ENCODE peak calls at places on chromosomes 4 and X, in five cellular contexts. B is foreskin fibroblast, N is dorsolateral prefrontal cortex, H is foreskin keratinocyte, V is omental fat pad. A is an unnamed sample.

GRCh38 chr4:683982-684571 is 4.9 kb downstream of the SLC49A3 start:
- DNase-seq in H (no peak), B (peak), V (no peak), N (peak), A (no peak)

GRCh38 chr4:152936446-152937279 is 540 bp downstream of the FHDC1 start:
- DNase-seq in V (no peak), H (peak), N (no peak), B (peak), A (no peak)

GRCh38 chr4:38567448-38567847 is 96.6 kb upstream of the KLF3 start:
- DNase-seq in H (peak), V (no peak), N (no peak), B (no peak), A (no peak)

GRCh38 chr4:109301691-109302365 is 630 bp downstream of the COL25A1 start:
- DNase-seq in V (no peak), H (no peak), B (peak), N (no peak), A (no peak)

GRCh38 chr4:102299708-102300107 is 45.6 kb downstream of the SLC39A8 start:
- DNase-seq in H (peak), B (peak), V (no peak), N (peak), A (peak)

GRCh38 chr4:40984051-40984450 is 230.3 kb downstream of the APBB2 start:
- DNase-seq in V (no peak), B (peak), H (no peak), N (no peak), A (no peak)

GRCh38 chrX:39484669-39485068 is 613.1 kb downstream of the BCOR start:
- DNase-seq in V (no peak), B (no peak), H (no peak), N (no peak), A (no peak)

GRCh38 chr4:82223715-82224114 is 150.1 kb downstream of the HNRNPD start:
- DNase-seq in V (no peak), N (peak), B (no peak), H (no peak), A (no peak)

GRCh38 chr4:74044676-74045075 is 6.2 kb upstream of the CXCL3 start:
- DNase-seq in B (peak), N (no peak), V (no peak), H (peak), A (no peak)

GRCh38 chr4:86587016-86587713 is 7.0 kb upstream of the PTPN13 start:
- DNase-seq in B (no peak), H (no peak), N (no peak), V (no peak), A (no peak)

GRCh38 chr4:1091561-1091995 is 21.8 kb downstream of the RNF212 start:
- DNase-seq in B (no peak), V (no peak), H (no peak), N (no peak), A (no peak)

GRCh38 chr4:89242864-89243740 is 64.5 kb downstream of the GPRIN3 start:
- DNase-seq in B (no peak), V (no peak), N (no peak), H (no peak), A (no peak)

GRCh38 chr4:102036619-102037376 is 246.3 kb downstream of the BANK1 start:
- DNase-seq in B (peak), H (no peak), N (no peak), V (no peak), A (peak)

GRCh38 chr4:12729384-12729783 is 754.8 kb downstream of the RAB28 start:
- DNase-seq in N (no peak), B (peak), V (no peak), H (no peak), A (peak)

GRCh38 chrX:20515841-20516461 is 249.2 kb upstream of the RPS6KA3 start:
- DNase-seq in V (no peak), N (no peak), H (peak), B (peak), A (peak)

GRCh38 chrX:10124506-10125247 is 32.1 kb upstream of the CLCN4 start:
- DNase-seq in H (no peak), N (no peak), V (no peak), B (no peak), A (no peak)

GRCh38 chr4:187171731-187172339 is 448.2 kb upstream of the FAT1 start:
- DNase-seq in N (no peak), V (no peak), B (peak), H (peak), A (peak)

GRCh38 chr4:142016031-142016430 is 379.6 kb downstream of the IL15 start:
- DNase-seq in B (no peak), H (no peak), N (no peak), V (no peak), A (no peak)

GRCh38 chr4:170248029-170248428 is 158.3 kb upstream of the AADAT start:
- DNase-seq in H (no peak), V (no peak), B (no peak), N (no peak), A (no peak)

GRCh38 chr4:180664766-180665368 is 1578.3 kb upstream of the TENM3 start:
- DNase-seq in N (peak), V (peak), B (peak), H (peak), A (peak)

GRCh38 chr4:69831646-69832325 is 28.2 kb downstream of the SULT1E1 start:
- DNase-seq in B (no peak), V (no peak), H (no peak), N (no peak), A (no peak)

GRCh38 chr4:76116821-76117220 is 31.4 kb downstream of the NUP54 start:
- DNase-seq in V (no peak), B (no peak), N (no peak), H (no peak), A (no peak)

GRCh38 chr4:80243274-80244018 is 23.0 kb upstream of the FGF5 start:
- DNase-seq in B (no peak), H (no peak), V (no peak), N (no peak), A (no peak)

GRCh38 chr4:86543080-86543479 is 51.0 kb upstream of the PTPN13 start:
- DNase-seq in V (no peak), H (no peak), B (no peak), N (no peak), A (no peak)

GRCh38 chr4:7313361-7313811 is 121.0 kb downstream of the SORCS2 start:
- DNase-seq in N (peak), B (no peak), H (no peak), V (no peak), A (no peak)

GRCh38 chrX:124349054-124349453 is 2.7 kb downstream of the SH2D1A start:
- DNase-seq in N (no peak), V (no peak), H (no peak), B (no peak), A (no peak)

GRCh38 chrX:69674891-69675290 is 59.0 kb downstream of the EDA start:
- DNase-seq in N (no peak), H (no peak), B (no peak), V (no peak), A (no peak)

GRCh38 chr4:168995537-168996295 is 14.3 kb downstream of the CBR4 start:
- DNase-seq in H (no peak), V (no peak), B (peak), N (no peak), A (no peak)

GRCh38 chrX:46456125-46456922 is 88.9 kb downstream of the ZNF674 start:
- DNase-seq in H (no peak), B (no peak), N (no peak), V (no peak), A (no peak)

GRCh38 chr4:186723207-186724047 is at the start of gene FAT1:
- DNase-seq in N (no peak), V (no peak), B (peak), H (no peak), A (no peak)

GRCh38 chrX:154715825-154716224 is 35.1 kb downstream of the GAB3 start:
- DNase-seq in V (no peak), B (no peak), N (no peak), H (no peak), A (no peak)

GRCh38 chr4:140237616-140238352 is 83.8 kb upstream of the MAML3 start:
- DNase-seq in V (no peak), N (peak), B (peak), H (no peak), A (peak)

GRCh38 chr4:144655491-144655890 is 9.5 kb downstream of the HHIP start:
- DNase-seq in N (no peak), H (no peak), V (no peak), B (peak), A (no peak)

GRCh38 chr4:148056879-148057278 is 325.0 kb downstream of the ARHGAP10 start:
- DNase-seq in B (peak), H (peak), N (peak), V (peak), A (peak)

GRCh38 chr4:6688879-6689505 is 4.7 kb upstream of the S100P start:
- DNase-seq in N (peak), V (no peak), H (peak), B (peak), A (peak)

GRCh38 chrX:123745511-123745910 is 12.7 kb upstream of the THOC2 start:
- DNase-seq in V (no peak), N (no peak), H (no peak), B (no peak), A (no peak)

DNA sequence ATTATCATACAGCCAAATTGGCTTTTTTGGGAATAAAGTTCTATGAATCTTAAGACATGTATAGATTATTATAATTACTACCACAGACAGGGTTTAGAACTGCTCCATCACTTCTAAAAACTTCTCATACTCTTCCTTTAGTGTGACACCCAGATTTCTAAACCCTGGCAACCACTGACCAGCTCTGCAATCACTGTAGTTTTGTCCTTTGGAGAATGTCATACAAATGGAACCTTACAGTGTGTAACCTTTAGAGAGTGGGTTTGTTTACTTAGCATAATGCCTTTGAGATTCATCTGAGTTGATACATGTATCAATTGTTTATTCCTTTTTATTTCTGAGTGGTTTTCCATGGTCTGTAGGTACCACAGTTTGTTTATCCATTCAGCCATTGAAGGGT is 95.0 kb downstream of the TMEM164 start:
- DNase-seq in N (no peak), H (no peak), B (no peak), V (no peak), A (no peak)
- TF ChIP-seq CTCF in N (no peak), H (no peak), B (no peak), V (no peak), A (no peak)

GRCh38 chr4:24089831-24090531 is 200.1 kb upstream of the PPARGC1A start:
- DNase-seq in H (no peak), B (peak), V (no peak), N (no peak), A (no peak)
- TF ChIP-seq CTCF in H (peak), B (no peak), V (no peak), N (no peak), A (no peak)

GRCh38 chrX:2620576-2620975 is 70.5 kb upstream of the CD99 start:
- DNase-seq in H (no peak), N (no peak), V (no peak), B (no peak), A (no peak)

GRCh38 chrX:2610246-2611170 is 80.6 kb upstream of the CD99 start:
- DNase-seq in V (no peak), B (peak), H (no peak), N (no peak), A (no peak)

DNA sequence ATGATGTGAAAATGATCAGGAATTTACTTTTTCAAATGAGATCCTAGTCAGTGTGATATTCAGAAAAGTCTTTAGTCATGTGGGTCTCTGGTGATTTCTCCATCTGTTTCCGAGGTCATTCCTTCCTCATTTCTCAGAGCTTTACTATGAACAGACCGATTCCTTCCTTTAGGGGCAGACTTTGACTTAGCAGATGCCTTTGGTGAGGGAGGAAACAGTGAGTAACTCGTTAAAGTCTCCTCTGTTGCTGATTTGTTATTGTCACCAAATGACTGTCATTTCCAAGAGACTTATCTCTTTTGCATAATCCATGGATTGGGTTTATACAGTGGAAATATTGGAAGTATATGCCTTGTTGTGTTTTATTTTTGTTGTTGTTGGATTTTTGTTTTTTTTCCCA is 76.2 kb upstream of the CD99 start:
- DNase-seq in B (peak), N (no peak), H (no peak), V (no peak), A (peak)
- TF ChIP-seq CTCF in B (peak), N (no peak), H (peak), V (no peak), A (peak)

DNA sequence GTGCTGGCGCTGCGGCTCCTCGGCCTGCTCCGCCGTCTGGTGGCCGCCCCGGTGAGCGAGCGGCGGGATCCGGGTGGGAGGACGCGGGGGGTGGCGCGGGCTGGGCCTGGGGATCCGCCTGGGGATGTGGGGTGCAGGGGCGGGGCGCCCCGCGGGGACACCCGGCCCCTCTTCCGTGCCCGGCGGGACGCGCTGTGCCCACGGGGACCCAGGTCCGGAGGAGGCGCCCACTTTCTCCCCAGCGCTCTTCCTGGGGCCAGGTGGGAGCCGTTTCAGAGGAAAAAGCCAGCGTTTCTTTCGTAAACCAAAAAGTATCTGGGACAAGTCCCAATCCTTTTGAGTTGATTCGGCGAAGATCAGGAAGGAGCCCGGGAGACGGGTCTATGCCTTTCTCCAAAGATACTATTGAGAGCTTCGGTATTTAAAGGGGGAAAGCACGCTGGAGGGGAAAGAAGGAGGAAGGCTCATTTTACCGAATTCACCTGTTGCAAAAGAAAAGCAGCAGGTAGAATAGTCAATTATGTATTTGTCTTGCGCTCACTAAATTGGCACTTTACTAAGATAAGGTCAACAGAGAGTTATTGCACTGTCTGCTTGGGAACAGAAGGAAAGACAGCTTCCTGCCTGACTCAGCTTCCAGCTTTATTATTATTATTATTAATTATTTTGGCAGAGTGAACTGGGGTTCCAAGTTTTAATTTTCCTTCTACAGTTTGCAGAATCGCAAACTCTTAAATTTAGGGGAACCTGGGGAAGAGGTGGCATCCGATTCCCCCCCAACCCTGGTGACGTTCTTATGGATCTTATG is 81.5 kb upstream of the CD99 start:
- DNase-seq in H (no peak), N (no peak), V (no peak), B (peak), A (no peak)
- TF ChIP-seq CTCF in H (peak), N (no peak), V (no peak), B (no peak), A (no peak)